ENCODE peak calls at places on chromosome 10, in six cellular contexts. V, T, J, B, S and L are unnamed samples. For H3K36me3, the result is how much of the 10 kb centered on the place peaks cover.

GRCh38 chr10:131088619-131089018 is 222.9 kb downstream of the TCERG1L start:
- DNase-seq in T (no peak), V (no peak), B (no peak), S (peak), J (peak), L (no peak)

GRCh38 chr10:86391986-86392722 is 25.6 kb upstream of the GRID1 start:
- DNase-seq in V (no peak), S (no peak), T (no peak), B (no peak), J (peak), L (no peak)

GRCh38 chr10:97154789-97155188 is 31.0 kb downstream of the SLIT1 start:
- DNase-seq in J (peak), V (no peak), S (no peak), B (no peak), T (no peak), L (no peak)

GRCh38 chr10:70035531-70035930 is 17.1 kb upstream of the MACROH2A2 start:
- DNase-seq in B (peak), T (no peak), J (no peak), V (no peak), S (peak), L (no peak)

GRCh38 chr10:103852189-103852711 is 3.1 kb downstream of the SH3PXD2A start:
- DNase-seq in J (peak), S (no peak), B (no peak), V (no peak), T (peak), L (no peak)

GRCh38 chr10:49220031-49220430 is 31.8 kb upstream of the TMEM273 start:
- DNase-seq in V (no peak), T (no peak), J (no peak), B (no peak), S (no peak), L (no peak)

GRCh38 chr10:17784701-17785100 is 24.4 kb upstream of the MRC1 start:
- DNase-seq in T (no peak), S (no peak), B (no peak), V (no peak), J (no peak), L (no peak)

GRCh38 chr10:109191823-109192222 is 731.5 kb downstream of the XPNPEP1 start:
- DNase-seq in V (no peak), S (no peak), B (no peak), T (no peak), J (no peak), L (no peak)

GRCh38 chr10:3902054-3902808 is 117.2 kb upstream of the KLF6 start:
- DNase-seq in J (no peak), S (no peak), B (no peak), T (no peak), V (peak), L (no peak)

GRCh38 chr10:84317174-84317573 is 11.2 kb upstream of the CCSER2 start:
- DNase-seq in B (no peak), J (no peak), S (no peak), V (no peak), T (no peak), L (no peak)

GRCh38 chr10:13829790-13830189 is 243.0 kb downstream of the PRPF18 start:
- DNase-seq in T (no peak), V (no peak), S (no peak), B (no peak), J (no peak), L (no peak)

GRCh38 chr10:7488418-7488829 is 77.6 kb upstream of the SFMBT2 start:
- DNase-seq in T (no peak), V (no peak), B (peak), J (peak), S (no peak), L (peak)

GRCh38 chr10:4892681-4893080 is 66.7 kb downstream of the AKR1E2 start:
- DNase-seq in T (no peak), B (no peak), S (no peak), J (no peak), V (no peak), L (no peak)

GRCh38 chr10:86592413-86592812 is 61.9 kb upstream of the OPN4 start:
- DNase-seq in S (peak), T (no peak), V (no peak), J (no peak), B (peak), L (no peak)

GRCh38 chr10:65993451-65993850 is 932.4 kb upstream of the LRRTM3 start:
- DNase-seq in B (no peak), T (no peak), J (no peak), V (no peak), S (no peak), L (no peak)
- H3K36me3 ChIP-seq in B (under half), T (under half), J (under half), V (under half), S (under half), L (under half)

GRCh38 chr10:26448292-26448691 is 10.2 kb downstream of the APBB1IP start:
- DNase-seq in V (no peak), S (no peak), B (no peak), J (no peak), T (no peak), L (no peak)

GRCh38 chr10:26446258-26446657 is 8.1 kb downstream of the APBB1IP start:
- DNase-seq in V (no peak), S (no peak), T (no peak), B (no peak), J (no peak), L (no peak)

GRCh38 chr10:26451903-26452302 is 13.8 kb downstream of the APBB1IP start:
- DNase-seq in T (no peak), V (no peak), J (no peak), B (no peak), S (no peak), L (no peak)

GRCh38 chr10:26449726-26450125 is 11.6 kb downstream of the APBB1IP start:
- DNase-seq in T (no peak), B (no peak), S (no peak), J (no peak), V (no peak), L (no peak)

GRCh38 chr10:26448706-26449435 is 10.7 kb downstream of the APBB1IP start:
- DNase-seq in B (no peak), V (peak), J (no peak), T (no peak), S (no peak), L (no peak)
- H3K4me3 ChIP-seq in B (no peak), V (peak), J (no peak), T (no peak), S (no peak), L (no peak)

GRCh38 chr10:1377756-1378397 is 321.7 kb downstream of the WDR37 start:
- DNase-seq in J (no peak), V (no peak), S (no peak), B (no peak), T (no peak), L (no peak)
- H3K27ac ChIP-seq in J (no peak), V (no peak), S (no peak), B (no peak), T (no peak), L (no peak)

GRCh38 chr10:52567247-52567580 is 205.4 kb downstream of the MBL2 start:
- DNase-seq in V (no peak), J (no peak), T (no peak), S (no peak), B (no peak), L (no peak)

GRCh38 chr10:52571018-52571417 is 201.6 kb downstream of the MBL2 start:
- DNase-seq in S (no peak), V (no peak), T (no peak), J (no peak), B (no peak), L (no peak)

GRCh38 chr10:52570490-52570889 is 202.1 kb downstream of the MBL2 start:
- DNase-seq in T (no peak), B (no peak), J (no peak), S (no peak), V (no peak), L (no peak)

GRCh38 chr10:52566471-52567246 is 205.9 kb downstream of the MBL2 start:
- DNase-seq in T (no peak), V (no peak), B (no peak), J (no peak), S (no peak), L (no peak)

GRCh38 chr10:52568309-52568708 is 204.3 kb downstream of the MBL2 start:
- DNase-seq in T (no peak), S (no peak), B (no peak), V (no peak), J (no peak), L (no peak)
- H3K36me3 ChIP-seq in T (under half), S (under half), B (under half), V (under half), J (under half), L (under half)

GRCh38 chr10:44383749-44384600 is 922 bp downstream of the CXCL12 start:
- DNase-seq in T (peak), J (peak), S (no peak), B (peak), V (no peak), L (no peak)

GRCh38 chr10:44386546-44387052 is 1.7 kb upstream of the CXCL12 start:
- DNase-seq in B (peak), J (peak), V (peak), S (peak), T (peak), L (peak)

GRCh38 chr10:44385726-44386438 is 985 bp upstream of the CXCL12 start:
- DNase-seq in S (no peak), B (no peak), J (peak), T (peak), V (no peak), L (no peak)

GRCh38 chr10:44384601-44385422 is at the start of gene CXCL12:
- DNase-seq in J (peak), S (no peak), T (peak), V (no peak), B (peak), L (no peak)

DNA sequence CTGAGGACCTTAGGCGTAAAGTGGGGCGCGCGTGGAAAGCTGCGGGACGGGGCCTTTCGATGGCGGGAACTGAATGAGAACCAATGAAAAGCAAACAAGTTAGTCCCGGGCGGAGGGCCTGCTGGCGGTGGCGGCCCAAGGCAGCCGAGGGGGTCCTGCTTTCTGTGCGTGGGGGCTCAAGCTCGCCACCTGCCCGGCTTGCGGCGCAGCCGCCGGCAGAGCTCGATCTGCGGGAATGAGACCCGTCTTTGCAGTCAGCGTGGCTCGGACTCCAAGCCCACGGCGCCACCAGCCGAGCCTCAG is 477 bp upstream of the CXCL12 start:
- DNase-seq in J (no peak), V (no peak), T (no peak), B (no peak), S (no peak), L (no peak)
- H3K4me3 ChIP-seq in J (peak), V (no peak), T (peak), B (peak), S (no peak), L (peak)

DNA sequence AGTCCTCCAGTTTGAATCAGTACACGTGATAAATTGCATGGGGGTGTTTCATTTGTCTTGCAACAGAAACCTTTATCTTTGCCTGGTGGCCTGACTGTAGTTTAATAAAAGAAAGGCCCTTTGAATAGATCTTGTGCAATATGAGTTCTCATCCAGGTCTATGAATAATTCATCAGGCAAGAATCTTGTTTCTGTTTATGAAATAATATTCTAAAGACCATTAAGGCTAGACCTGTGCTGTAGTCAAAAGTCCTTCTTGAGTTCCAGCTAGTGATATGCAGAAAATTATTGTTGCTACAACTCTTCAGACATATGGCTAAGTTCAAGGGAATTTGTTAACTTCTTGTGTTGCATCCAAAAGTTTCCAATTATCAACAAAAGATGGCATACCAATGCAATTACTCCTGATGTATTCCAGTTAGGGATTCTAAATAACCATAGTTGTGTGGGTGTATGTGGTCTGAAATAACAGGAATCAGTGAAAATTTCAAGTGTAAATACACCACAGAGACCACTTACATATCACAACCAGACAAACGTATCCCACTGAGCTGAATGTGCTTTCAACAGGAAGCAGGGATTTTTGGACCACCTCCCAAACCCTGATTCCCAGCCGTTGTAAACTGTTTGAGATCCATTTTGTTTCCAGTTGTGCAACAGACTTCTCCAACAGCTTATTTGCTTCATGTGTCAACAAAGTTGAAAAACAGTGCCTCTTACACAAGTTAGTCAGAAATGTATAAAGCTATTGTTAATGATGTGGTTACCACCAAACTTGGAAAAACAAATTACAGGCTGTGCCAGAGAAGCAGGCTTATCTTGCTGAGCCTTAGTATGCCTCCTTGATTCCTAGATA is 54.7 kb upstream of the BICC1 start:
- DNase-seq in B (peak), T (peak), V (no peak), J (peak), S (no peak), L (no peak)
- H3K27ac ChIP-seq in B (peak), T (no peak), V (no peak), J (peak), S (no peak), L (no peak)

GRCh38 chr10:19937989-19938388 is 121.8 kb downstream of the PLXDC2 start:
- DNase-seq in V (no peak), B (no peak), S (no peak), T (no peak), J (no peak), L (no peak)
- H3K36me3 ChIP-seq in V (under half), B (under half), S (under half), T (under half), J (under half), L (under half)